ENCODE peak calls at places on chromosomes 1 and 21, in seven cellular contexts. U is HCT116, N is tibial artery, K is A549, P is pancreas, Y is K562, E is right lobe of liver. I is an unnamed sample.

GRCh38 chr1:180154325-180155201 is at the start of gene QSOX1:
- DNase-seq in Y (peak; percentile 100), E (peak; percentile 93), N (peak; percentile 93), P (peak; percentile 89), U (peak; percentile 61), K (peak; percentile 91), I (no peak)

GRCh38 chr1:50368179-50369007 is 54.9 kb downstream of the DMRTA2 start:
- DNase-seq in P (peak; percentile 61), E (no peak), Y (peak; percentile 78), K (peak; percentile 32), N (no peak), U (peak; percentile 21), I (peak; percentile 13)

GRCh38 chr1:94063379-94063778 is 57.6 kb downstream of the ABCA4 start:
- DNase-seq in K (no peak), U (peak; percentile 51), N (no peak), P (peak; percentile 53), E (no peak), Y (no peak), I (no peak)

GRCh38 chr1:214379254-214379970 is 98.5 kb downstream of the SMYD2 start:
- DNase-seq in K (no peak), N (no peak), Y (no peak), U (no peak), P (no peak), E (no peak), I (no peak)

GRCh38 chr1:15476927-15477326 is 1.0 kb downstream of the CELA2B start:
- DNase-seq in K (no peak), P (no peak), Y (peak; percentile 45), E (no peak), U (no peak), N (no peak), I (no peak)

GRCh38 chr21:37665230-37666024 is 250.8 kb downstream of the KCNJ6 start:
- DNase-seq in U (no peak), E (no peak), Y (no peak), K (no peak), N (no peak), P (no peak), I (no peak)

GRCh38 chr21:35641271-35642016 is 418.9 kb downstream of the SETD4 start:
- DNase-seq in Y (no peak), N (no peak), U (no peak), K (no peak), P (no peak), E (no peak), I (no peak)

GRCh38 chr1:118004312-118004711 is 74.8 kb downstream of the WDR3 start:
- DNase-seq in U (no peak), P (no peak), N (no peak), Y (no peak), K (no peak), E (no peak), I (no peak)

GRCh38 chr1:167158095-167158812 is 62.4 kb upstream of the POU2F1 start:
- DNase-seq in P (no peak), E (no peak), Y (no peak), N (no peak), K (no peak), U (no peak), I (no peak)

GRCh38 chr1:227766015-227766634 is 30.9 kb downstream of the SNAP47 start:
- DNase-seq in P (peak; percentile 51), Y (no peak), E (peak; percentile 57), K (no peak), N (no peak), U (no peak), I (no peak)

GRCh38 chr1:110787328-110788071 is 85.4 kb upstream of the CD53 start:
- DNase-seq in P (no peak), K (no peak), Y (no peak), U (no peak), E (no peak), N (no peak), I (no peak)

GRCh38 chr1:202852163-202852904 is 36.6 kb downstream of the RABIF start:
- DNase-seq in N (no peak), P (peak; percentile 41), U (peak; percentile 70), K (peak; percentile 72), E (no peak), Y (peak; percentile 80), I (peak; percentile 39)

GRCh38 chr1:28199328-28200233 is 23.1 kb upstream of the PTAFR start:
- DNase-seq in E (no peak), Y (no peak), N (no peak), K (no peak), P (no peak), U (no peak), I (no peak)

GRCh38 chr1:4668738-4669700 is 14.6 kb downstream of the AJAP1 start:
- DNase-seq in N (no peak), K (peak; percentile 16), Y (no peak), U (no peak), P (no peak), E (peak; percentile 18), I (no peak)

GRCh38 chr1:200739499-200740290 is 1.0 kb downstream of the CAMSAP2 start:
- DNase-seq in K (peak; percentile 33), E (peak; percentile 62), U (no peak), Y (peak; percentile 63), P (peak; percentile 45), N (peak; percentile 94), I (no peak)

GRCh38 chr1:93221913-93222312 is 41.4 kb downstream of the CCDC18 start:
- DNase-seq in U (no peak), E (no peak), N (no peak), K (no peak), P (no peak), Y (no peak), I (no peak)

GRCh38 chr1:164617607-164618564 is 58.9 kb downstream of the PBX1 start:
- DNase-seq in Y (peak; percentile 31), U (peak; percentile 19), E (no peak), N (no peak), P (no peak), K (no peak), I (peak; percentile 7)

GRCh38 chr1:101285922-101286568 is 49.2 kb downstream of the S1PR1 start:
- DNase-seq in N (no peak), K (no peak), Y (no peak), E (no peak), P (no peak), U (no peak), I (no peak)

GRCh38 chr21:31546402-31547155 is 112.9 kb upstream of the SOD1 start:
- DNase-seq in Y (no peak), N (no peak), U (no peak), E (no peak), P (no peak), K (no peak), I (no peak)

GRCh38 chr21:44415073-44416025 is 40.0 kb upstream of the LRRC3 start:
- DNase-seq in N (peak; percentile 27), Y (no peak), P (no peak), K (no peak), U (no peak), E (peak; percentile 31), I (no peak)

GRCh38 chr1:235106457-235106856 is 22.2 kb downstream of the TOMM20 start:
- DNase-seq in Y (no peak), U (no peak), K (no peak), E (no peak), P (no peak), N (no peak), I (no peak)

GRCh38 chr1:153842006-153842471 is 66.8 kb downstream of the SLC27A3 start:
- DNase-seq in U (no peak), E (no peak), P (no peak), Y (no peak), K (no peak), N (no peak), I (no peak)

GRCh38 chr1:44714532-44714931 is 16.4 kb downstream of the RNU5D-1 start:
- DNase-seq in E (no peak), K (no peak), N (no peak), U (no peak), Y (no peak), P (no peak), I (no peak)

GRCh38 chr1:44717653-44718052 is 13.3 kb downstream of the RNU5D-1 start:
- DNase-seq in P (no peak), U (no peak), N (no peak), E (no peak), K (no peak), Y (no peak), I (no peak)

GRCh38 chr1:44713321-44713781 is 17.6 kb downstream of the RNU5D-1 start:
- DNase-seq in E (no peak), U (no peak), N (no peak), P (no peak), Y (no peak), K (no peak), I (no peak)

GRCh38 chr1:44717196-44717595 is 13.8 kb downstream of the RNU5D-1 start:
- DNase-seq in U (no peak), K (no peak), E (no peak), Y (no peak), P (no peak), N (no peak), I (no peak)

DNA sequence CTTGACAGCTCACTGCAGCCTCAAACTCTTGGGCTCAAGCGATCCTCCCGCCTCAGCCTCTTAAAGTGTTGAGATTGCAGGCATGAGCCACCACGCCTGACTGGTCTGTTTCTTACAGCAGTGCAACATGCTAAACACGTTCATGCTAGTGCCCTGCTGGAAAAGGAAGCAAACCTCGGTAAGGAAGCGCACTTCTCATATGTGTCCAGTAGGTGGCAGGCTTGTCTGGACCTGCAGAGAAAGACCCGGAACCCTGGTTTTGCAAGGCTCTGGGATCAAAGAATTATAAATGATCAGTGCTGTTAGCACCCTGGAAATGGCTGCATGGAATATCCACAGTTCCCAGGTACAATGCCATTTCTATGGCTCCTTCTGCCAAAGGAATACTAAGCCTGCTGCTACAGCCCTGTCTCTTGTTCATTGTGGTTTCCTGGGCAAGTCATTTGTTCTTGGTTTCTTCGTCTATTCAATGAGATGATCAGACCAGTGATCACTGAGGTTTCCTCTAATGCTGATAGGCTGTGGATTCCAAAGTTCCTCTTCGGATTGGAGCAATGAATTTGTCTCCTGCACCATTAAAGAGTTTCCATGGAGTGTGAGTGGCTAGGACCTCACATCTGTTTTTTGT is 15.9 kb downstream of the RNU5D-1 start:
- DNase-seq in P (peak; percentile 82), E (no peak), Y (peak; percentile 86), U (no peak), K (peak; percentile 78), N (peak; percentile 75), I (peak; percentile 71)
- H3K4me1 ChIP-seq in P (no peaks in the 10 kb centered on the region), E (no peaks in the 10 kb centered on the region), Y (peaks cover 5% of the 10 kb centered on the region), U (peaks cover 16% of the 10 kb centered on the region), K (peaks cover 5% of the 10 kb centered on the region), N (no peaks in the 10 kb centered on the region), I (no peaks in the 10 kb centered on the region)

GRCh38 chr1:17053685-17054410 is at the start of gene SDHB:
- DNase-seq in Y (peak; percentile 99), K (peak; percentile 93), U (peak; percentile 97), P (peak; percentile 100), N (peak; percentile 99), E (peak; percentile 100), I (peak; percentile 98)
- TF ChIP-seq CTCF in Y (no peak), K (no peak), U (no peak), P (no peak), N (no peak), E (no peak), I (no peak)

GRCh38 chr1:199020904-199021303 is 382.1 kb downstream of the PTPRC start:
- DNase-seq in N (no peak), P (no peak), U (no peak), E (no peak), Y (no peak), K (no peak), I (no peak)
- H3K4me1 ChIP-seq in N (no peaks in the 10 kb centered on the region), P (no peaks in the 10 kb centered on the region), U (no peaks in the 10 kb centered on the region), E (no peaks in the 10 kb centered on the region), Y (no peaks in the 10 kb centered on the region), K (no peaks in the 10 kb centered on the region), I (no peaks in the 10 kb centered on the region)

DNA sequence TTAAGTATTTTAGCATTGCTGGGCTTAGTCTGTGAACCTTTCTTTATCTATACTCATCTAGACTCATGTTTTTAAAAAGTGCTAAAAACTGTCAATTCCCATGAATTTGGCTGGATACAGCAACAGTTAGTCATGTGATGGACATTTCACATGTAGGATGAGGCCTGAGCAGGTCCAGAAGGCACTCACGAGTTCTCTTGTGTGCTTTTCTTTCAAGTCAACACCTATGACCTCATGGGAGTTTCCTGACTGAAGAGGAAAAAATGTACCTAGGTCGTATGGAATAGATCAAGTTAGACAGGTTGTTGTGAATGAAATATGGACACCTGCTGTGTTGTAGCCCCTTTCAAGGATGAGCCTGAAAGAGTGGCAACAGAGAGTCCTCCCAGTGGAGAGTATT is 394.2 kb downstream of the DUSP10 start:
- DNase-seq in N (no peak), U (no peak), Y (no peak), K (no peak), E (no peak), P (no peak), I (no peak)
- TF ChIP-seq CTCF in N (no peak), U (no peak), Y (no peak), K (no peak), E (no peak), P (no peak), I (no peak)

I was measured in Panc1.